ENCODE peak calls at places on chromosomes 5 and 9, in eight cellular contexts. A, J, O, I, L, G, V and N are unnamed samples.
A peak's percentile ranks its signal among the peaks of the same experiment; 100 is the strongest.

GRCh38 chr9:137095664-137096517 is 9.1 kb downstream of the MAN1B1 start:
- DNase-seq in A (no peak), J (no peak), O (no peak), I (peak; percentile 87), L (no peak), G (no peak), V (peak; percentile 16), N (no peak)

GRCh38 chr5:31470608-31471007 is 61.3 kb downstream of the DROSHA start:
- DNase-seq in A (peak; percentile 69), J (no peak), O (no peak), I (no peak), L (no peak), G (no peak), V (no peak), N (no peak)

GRCh38 chr5:111584651-111585050 is 72.3 kb upstream of the STARD4 start:
- DNase-seq in A (peak; percentile 23), J (no peak), O (no peak), I (peak; percentile 15), L (no peak), G (no peak), V (no peak), N (no peak)

GRCh38 chr5:149038336-149039075 is 24.4 kb downstream of the SH3TC2 start:
- DNase-seq in A (peak; percentile 57), J (no peak), O (no peak), I (no peak), L (no peak), G (no peak), V (no peak), N (no peak)

GRCh38 chr5:177111720-177112394 is 21.7 kb upstream of the NSD1 start:
- DNase-seq in A (peak; percentile 38), J (peak; percentile 83), O (peak; percentile 76), I (peak; percentile 80), L (no peak), G (peak; percentile 83), V (peak; percentile 64), N (peak; percentile 85)

GRCh38 chr5:14240366-14240765 is 97.2 kb downstream of the TRIO start:
- DNase-seq in A (peak; percentile 76), J (no peak), O (no peak), I (no peak), L (peak; percentile 33), G (no peak), V (no peak), N (no peak)

GRCh38 chr5:27316283-27316675 is 277.9 kb upstream of the CDH9 start:
- DNase-seq in A (peak; percentile 83), J (no peak), O (no peak), I (no peak), L (peak; percentile 23), G (no peak), V (no peak), N (no peak)

GRCh38 chr9:130167927-130168326 is 4.3 kb upstream of the NCS1 start:
- DNase-seq in A (no peak), J (no peak), O (no peak), I (no peak), L (no peak), G (no peak), V (no peak), N (no peak)

GRCh38 chr9:13088734-13089427 is 190.6 kb downstream of the MPDZ start:
- DNase-seq in A (peak; percentile 78), J (peak; percentile 19), O (peak; percentile 10), I (peak; percentile 70), L (no peak), G (peak; percentile 27), V (no peak), N (peak; percentile 46)

GRCh38 chr5:77851229-77852067 is 75.3 kb upstream of the TBCA start:
- DNase-seq in A (peak; percentile 16), J (peak; percentile 29), O (no peak), I (peak; percentile 45), L (no peak), G (peak; percentile 49), V (no peak), N (peak; percentile 61)

GRCh38 chr5:54361683-54362411 is 51.5 kb upstream of the ARL15 start:
- DNase-seq in A (peak; percentile 68), J (no peak), O (no peak), I (no peak), L (no peak), G (no peak), V (peak; percentile 32), N (no peak)

GRCh38 chr5:141135030-141135717 is at the start of gene PCDHB5:
- DNase-seq in A (peak; percentile 16), J (no peak), O (no peak), I (no peak), L (no peak), G (peak; percentile 39), V (no peak), N (peak; percentile 14)
- TF ChIP-seq CTCF in A (peak; percentile 36), J (peak; percentile 71), O (peak; percentile 72), I (no peak), L (peak; percentile 70), G (peak; percentile 43), V (peak; percentile 38), N (no peak)

GRCh38 chr9:38229830-38230155 is 160.8 kb upstream of the SHB start:
- DNase-seq in A (no peak), J (no peak), O (no peak), I (no peak), L (no peak), G (no peak), V (no peak), N (no peak)

GRCh38 chr9:38228331-38229122 is 159.5 kb upstream of the SHB start:
- DNase-seq in A (no peak), J (no peak), O (no peak), I (no peak), L (no peak), G (no peak), V (no peak), N (no peak)

GRCh38 chr9:38227061-38227540 is 158.1 kb upstream of the SHB start:
- DNase-seq in A (peak; percentile 70), J (no peak), O (peak; percentile 47), I (peak; percentile 74), L (peak; percentile 46), G (peak; percentile 35), V (peak; percentile 65), N (peak; percentile 50)

GRCh38 chr9:38227656-38228055 is 158.6 kb upstream of the SHB start:
- DNase-seq in A (peak; percentile 1), J (no peak), O (no peak), I (no peak), L (no peak), G (no peak), V (no peak), N (no peak)

GRCh38 chr9:38229123-38229829 is 160.2 kb upstream of the SHB start:
- DNase-seq in A (no peak), J (no peak), O (no peak), I (no peak), L (no peak), G (no peak), V (no peak), N (no peak)
- TF ChIP-seq CTCF in A (no peak), J (no peak), O (no peak), I (no peak), L (no peak), G (no peak), V (no peak), N (no peak)

DNA sequence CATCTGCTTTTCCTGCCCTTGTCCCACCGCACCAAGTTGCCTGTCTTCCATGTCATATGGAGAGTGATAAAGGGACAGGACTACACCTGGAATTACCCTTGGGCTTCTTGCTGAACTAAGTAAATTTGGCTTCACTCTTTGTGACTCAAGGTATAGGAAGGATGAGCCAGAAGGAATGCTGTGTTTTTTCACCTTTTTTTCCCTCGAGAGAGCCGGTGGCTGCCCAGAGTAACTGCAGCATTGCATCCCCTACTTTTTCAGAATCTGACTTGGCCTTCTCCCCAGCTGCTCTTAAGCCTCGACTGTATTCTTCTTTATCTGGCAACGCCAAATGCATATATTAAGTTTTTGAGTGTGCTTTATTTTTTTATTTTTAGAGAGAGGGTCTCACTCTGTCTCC is 38.4 kb downstream of the RCL1 start:
- DNase-seq in A (no peak), J (no peak), O (no peak), I (no peak), L (no peak), G (no peak), V (no peak), N (no peak)
- TF ChIP-seq CTCF in A (no peak), J (no peak), O (no peak), I (no peak), L (no peak), G (no peak), V (no peak), N (no peak)

GRCh38 chr5:101346906-101347305 is 443.8 kb upstream of the ST8SIA4 start:
- DNase-seq in A (peak; percentile 8), J (no peak), O (no peak), I (no peak), L (no peak), G (no peak), V (no peak), N (no peak)
- TF ChIP-seq CTCF in A (peak; percentile 43), J (no peak), O (no peak), I (no peak), L (no peak), G (no peak), V (no peak), N (no peak)

GRCh38 chr9:91948423-91949292 is 1.4 kb downstream of the ROR2 start:
- DNase-seq in A (peak; percentile 45), J (peak; percentile 45), O (no peak), I (peak; percentile 37), L (no peak), G (peak; percentile 61), V (peak; percentile 55), N (peak; percentile 76)
- TF ChIP-seq CTCF in A (peak; percentile 43), J (peak; percentile 56), O (no peak), I (no peak), L (no peak), G (no peak), V (peak; percentile 38), N (peak; percentile 20)

GRCh38 chr5:143328589-143329220 is 74.8 kb downstream of the NR3C1 start:
- DNase-seq in A (no peak), J (no peak), O (no peak), I (no peak), L (no peak), G (no peak), V (no peak), N (no peak)

GRCh38 chr5:143334903-143335302 is 68.6 kb downstream of the NR3C1 start:
- DNase-seq in A (no peak), J (no peak), O (no peak), I (no peak), L (no peak), G (no peak), V (no peak), N (no peak)

GRCh38 chr5:143331956-143332355 is 71.5 kb downstream of the NR3C1 start:
- DNase-seq in A (no peak), J (no peak), O (no peak), I (no peak), L (no peak), G (no peak), V (no peak), N (no peak)

GRCh38 chr5:143329843-143330242 is 73.6 kb downstream of the NR3C1 start:
- DNase-seq in A (no peak), J (no peak), O (no peak), I (no peak), L (no peak), G (no peak), V (no peak), N (no peak)
- TF ChIP-seq CTCF in A (no peak), J (no peak), O (no peak), I (no peak), L (no peak), G (no peak), V (no peak), N (no peak)

GRCh38 chr9:106560540-106560939 is 302.4 kb upstream of the ZNF462 start:
- DNase-seq in A (no peak), J (no peak), O (no peak), I (no peak), L (no peak), G (no peak), V (no peak), N (no peak)
- TF ChIP-seq CTCF in A (no peak), J (peak; percentile 53), O (no peak), I (no peak), L (no peak), G (peak; percentile 57), V (no peak), N (peak; percentile 27)